ENCODE peak calls at places on chromosomes 3 and 15, in five cellular contexts. B, M, Y, E and I are unnamed samples. For H3K36me3, the result is how much of the 10 kb centered on the place peaks cover.

GRCh38 chr3:14297305-14297704 is 105.1 kb upstream of the SLC6A6 start:
- DNase-seq in Y (peak), M (no peak), B (no peak), E (no peak), I (no peak)

GRCh38 chr3:138328341-138328740 is 1.3 kb downstream of the NME9 start:
- DNase-seq in Y (peak), B (no peak), M (no peak), E (peak), I (no peak)

GRCh38 chr3:44045476-44046275 is 196.0 kb upstream of the TOPAZ1 start:
- DNase-seq in B (no peak), Y (no peak), M (peak), E (no peak), I (no peak)

GRCh38 chr3:9316881-9317341 is 45.9 kb upstream of the THUMPD3 start:
- DNase-seq in B (no peak), Y (peak), M (peak), E (peak), I (peak)

GRCh38 chr3:42012935-42013651 is 51.2 kb upstream of the ULK4 start:
- DNase-seq in Y (peak), B (peak), E (peak), M (peak), I (peak)

GRCh38 chr3:53740946-53741345 is 105.3 kb downstream of the CHDH start:
- DNase-seq in E (no peak), Y (no peak), M (no peak), B (no peak), I (no peak)

GRCh38 chr3:132034486-132035464 is at the start of gene CPNE4:
- DNase-seq in M (peak), Y (peak), E (peak), B (peak), I (peak)

GRCh38 chr3:41598329-41598728 is 363.6 kb downstream of the ULK4 start:
- DNase-seq in E (no peak), B (no peak), Y (no peak), M (no peak), I (no peak)

GRCh38 chr3:82281205-82281604 is 519.8 kb upstream of the GBE1 start:
- DNase-seq in Y (peak), E (no peak), B (no peak), M (no peak), I (no peak)

GRCh38 chr3:146640955-146641867 is 36.1 kb upstream of the PLSCR5 start:
- DNase-seq in Y (no peak), B (no peak), M (peak), E (peak), I (peak)

GRCh38 chr3:173538410-173538809 is 140.9 kb downstream of the NLGN1 start:
- DNase-seq in B (no peak), E (no peak), Y (no peak), M (no peak), I (no peak)

GRCh38 chr3:44504566-44504965 is 27.1 kb upstream of the ZNF445 start:
- DNase-seq in B (no peak), E (no peak), Y (no peak), M (no peak), I (no peak)

GRCh38 chr3:133868166-133868565 is 27.5 kb downstream of the RAB6B start:
- DNase-seq in B (no peak), E (no peak), M (peak), Y (no peak), I (no peak)

DNA sequence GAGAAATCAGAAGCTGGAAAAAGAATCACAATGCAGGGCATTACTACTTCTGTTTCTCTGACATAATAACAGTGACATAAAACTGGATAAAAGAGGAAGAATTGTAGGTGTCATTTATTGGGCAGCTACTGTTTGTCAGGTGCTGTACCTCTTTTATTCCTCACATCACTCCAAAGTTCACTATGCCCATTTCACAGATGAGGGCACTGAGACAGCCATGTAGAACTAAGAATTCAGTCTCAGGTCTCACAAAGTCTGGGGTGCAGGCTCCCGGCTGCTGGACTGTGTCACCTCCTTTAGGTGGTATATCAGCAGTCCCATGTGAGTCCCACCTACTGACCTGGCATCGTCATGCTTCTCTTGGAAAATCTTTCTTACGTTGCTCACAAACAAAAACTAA is 20.8 kb downstream of the TMEM212 start:
- DNase-seq in B (no peak), E (no peak), M (no peak), Y (no peak), I (no peak)
- H3K36me3 ChIP-seq in B (under half), E (under half), M (under half), Y (under half), I (under half)

GRCh38 chr15:78477295-78477694 is 30.1 kb upstream of the HYKK start:
- DNase-seq in Y (no peak), M (no peak), E (no peak), B (no peak), I (no peak)
- H3K36me3 ChIP-seq in Y (under half), M (under half), E (half or more), B (half or more), I (under half)

GRCh38 chr3:126461450-126462070 is 14.1 kb downstream of the ZXDC start:
- DNase-seq in B (no peak), E (no peak), M (no peak), Y (no peak), I (no peak)
- H3K36me3 ChIP-seq in B (half or more), E (half or more), M (under half), Y (half or more), I (under half)

DNA sequence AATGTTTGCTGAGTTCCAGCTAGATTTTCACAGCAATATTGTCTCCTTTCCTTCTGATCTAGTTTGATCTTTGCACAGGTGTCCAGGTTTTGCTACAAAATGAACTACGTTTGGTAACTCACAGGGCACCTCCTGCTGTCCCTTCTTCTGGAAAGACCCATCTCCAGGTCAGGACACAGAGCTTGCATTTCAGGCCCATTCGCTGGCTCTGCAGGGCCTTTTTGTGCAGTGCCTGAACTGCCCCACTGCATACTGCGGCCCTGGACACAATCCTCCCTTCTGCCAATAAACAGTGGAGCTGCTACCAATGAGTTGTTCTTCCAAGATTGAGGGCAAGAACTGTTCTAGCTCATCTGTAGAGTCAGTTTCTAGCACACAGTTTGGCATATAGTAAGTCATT is 50.7 kb upstream of the BDH1 start:
- DNase-seq in Y (no peak), B (no peak), E (no peak), M (no peak), I (no peak)
- H3K36me3 ChIP-seq in Y (under half), B (under half), E (under half), M (under half), I (under half)

GRCh38 chr15:92899910-92900711 is at the start of gene CHD2:
- DNase-seq in Y (peak), M (peak), E (peak), B (peak), I (peak)
- H3K36me3 ChIP-seq in Y (under half), M (under half), E (under half), B (half or more), I (under half)

GRCh38 chr3:185929192-185930151 is 8.3 kb downstream of the TRA2B start:
- DNase-seq in M (no peak), E (no peak), Y (no peak), B (no peak), I (no peak)

GRCh38 chr3:185928532-185928931 is 9.3 kb downstream of the TRA2B start:
- DNase-seq in B (no peak), E (no peak), M (no peak), Y (no peak), I (no peak)

GRCh38 chr3:185931777-185932176 is 6.0 kb downstream of the TRA2B start:
- DNase-seq in E (no peak), Y (no peak), B (no peak), M (no peak), I (no peak)

GRCh38 chr3:185932213-185932612 is 5.6 kb downstream of the TRA2B start:
- DNase-seq in M (no peak), B (no peak), Y (no peak), E (no peak), I (no peak)

GRCh38 chr3:185930393-185931107 is 7.3 kb downstream of the TRA2B start:
- DNase-seq in M (no peak), Y (no peak), B (no peak), E (no peak), I (no peak)
- H3K36me3 ChIP-seq in M (under half), Y (under half), B (under half), E (under half), I (under half)